ENCODE peak calls at places on chromosomes 6 and 20, in seven cellular contexts. S, L, Q, U, B, O and N are unnamed samples.

GRCh38 chr6:38349795-38350194 is 289.9 kb downstream of the BTBD9 start:
- DNase-seq in B (no peak), O (no peak), S (peak), L (no peak), U (no peak), Q (no peak), N (no peak)

GRCh38 chr6:47076422-47077344 is 34.6 kb upstream of the ADGRF1 start:
- DNase-seq in Q (no peak), O (no peak), S (no peak), U (no peak), L (no peak), B (peak), N (no peak)

GRCh38 chr6:64270083-64270482 is 634.5 kb downstream of the PHF3 start:
- DNase-seq in U (no peak), Q (no peak), S (no peak), L (no peak), B (no peak), O (no peak), N (no peak)

GRCh38 chr6:36539814-36540568 is 7.3 kb downstream of the STK38 start:
- DNase-seq in B (no peak), S (no peak), U (no peak), L (no peak), O (no peak), Q (no peak), N (no peak)

GRCh38 chr20:44648579-44648978 is 2.9 kb downstream of the ADA start:
- DNase-seq in O (no peak), S (no peak), L (no peak), U (no peak), Q (no peak), B (no peak), N (peak)

GRCh38 chr6:30061766-30062458 is 847 bp downstream of the POLR1H start:
- DNase-seq in O (no peak), L (no peak), U (no peak), S (peak), B (no peak), Q (no peak), N (peak)

GRCh38 chr20:63156221-63156671 is 59.7 kb downstream of the YTHDF1 start:
- DNase-seq in L (no peak), S (no peak), O (no peak), U (no peak), B (no peak), Q (peak), N (no peak)

GRCh38 chr6:38034269-38034914 is 214.9 kb downstream of the ZFAND3 start:
- DNase-seq in S (peak), U (no peak), O (no peak), L (no peak), Q (no peak), B (no peak), N (peak)

GRCh38 chr20:42634096-42634495 is 555.6 kb downstream of the PTPRT start:
- DNase-seq in L (no peak), U (no peak), Q (no peak), O (no peak), B (no peak), S (no peak), N (no peak)

GRCh38 chr6:142013875-142014495 is 118.7 kb upstream of the GJE1 start:
- DNase-seq in B (no peak), Q (no peak), S (peak), L (no peak), O (no peak), U (no peak), N (no peak)

GRCh38 chr6:12137480-12137879 is 125.4 kb downstream of the HIVEP1 start:
- DNase-seq in Q (peak), U (peak), O (no peak), B (peak), S (peak), L (peak), N (no peak)

GRCh38 chr6:26312501-26313390 is 52.3 kb upstream of the BTN3A2 start:
- DNase-seq in O (peak), U (peak), Q (peak), S (peak), L (peak), B (peak), N (peak)

GRCh38 chr20:48092596-48093280 is 307.5 kb upstream of the SULF2 start:
- DNase-seq in U (no peak), L (no peak), B (no peak), O (no peak), Q (no peak), S (peak), N (no peak)

GRCh38 chr6:26576407-26576843 is 20.3 kb upstream of the ABT1 start:
- DNase-seq in Q (no peak), B (no peak), L (no peak), O (no peak), S (no peak), U (no peak), N (no peak)

GRCh38 chr6:125154184-125155135 is 887 bp downstream of the TPD52L1 start:
- DNase-seq in U (peak), Q (peak), L (peak), O (no peak), S (peak), B (peak), N (peak)

GRCh38 chr20:1900321-1900791 is 5.1 kb downstream of the SIRPA start:
- DNase-seq in Q (peak), L (peak), B (peak), O (peak), U (peak), S (peak), N (peak)

GRCh38 chr6:72650081-72650745 is 28.3 kb downstream of the KCNQ5 start:
- DNase-seq in O (no peak), Q (no peak), B (no peak), U (no peak), L (no peak), S (peak), N (no peak)

GRCh38 chr20:44348168-44348659 is 7.3 kb upstream of the HNF4A start:
- DNase-seq in O (no peak), Q (no peak), S (no peak), L (no peak), U (no peak), B (no peak), N (no peak)

GRCh38 chr20:19683168-19683567 is 74.9 kb upstream of the RIN2 start:
- DNase-seq in O (no peak), U (no peak), Q (no peak), S (no peak), B (no peak), L (no peak), N (no peak)

GRCh38 chr20:37977786-37978185 is 55.5 kb downstream of the TTI1 start:
- DNase-seq in Q (no peak), B (no peak), U (peak), S (no peak), L (no peak), O (no peak), N (no peak)

GRCh38 chr20:63747622-63748355 is 8.2 kb downstream of the SLC2A4RG start:
- DNase-seq in O (no peak), Q (no peak), S (no peak), U (no peak), B (no peak), L (no peak), N (no peak)

GRCh38 chr6:134853111-134854055 is 96.5 kb downstream of the ALDH8A1 start:
- DNase-seq in S (peak), B (no peak), L (no peak), O (no peak), U (no peak), Q (no peak), N (no peak)

GRCh38 chr20:3563113-3563512 is 92.3 kb downstream of the ATRN start:
- DNase-seq in L (no peak), U (no peak), O (no peak), B (no peak), Q (no peak), S (no peak), N (no peak)

GRCh38 chr20:63235399-63235983 is at the start of gene BIRC7:
- DNase-seq in O (no peak), L (no peak), U (no peak), S (no peak), B (no peak), Q (no peak), N (no peak)

GRCh38 chr6:75850026-75850385 is 101.0 kb downstream of the MYO6 start:
- DNase-seq in S (no peak), L (no peak), Q (no peak), B (no peak), O (no peak), U (no peak), N (no peak)

GRCh38 chr6:14046476-14047068 is 71.0 kb upstream of the CD83 start:
- DNase-seq in U (peak), S (no peak), Q (no peak), L (peak), B (peak), O (no peak), N (peak)

GRCh38 chr6:13334953-13335352 is 6.6 kb upstream of the TBC1D7 start:
- DNase-seq in U (no peak), L (no peak), O (no peak), S (peak), Q (no peak), B (no peak), N (no peak)

GRCh38 chr20:17895641-17896246 is 72.8 kb downstream of the SNX5 start:
- DNase-seq in S (peak), B (no peak), Q (peak), L (no peak), U (peak), O (peak), N (no peak)

GRCh38 chr20:64164123-64164836 is at the start of gene MYT1:
- DNase-seq in Q (peak), B (no peak), U (peak), L (no peak), S (no peak), O (no peak), N (no peak)

GRCh38 chr20:12276011-12276673 is 358.4 kb downstream of the BTBD3 start:
- DNase-seq in B (no peak), U (no peak), O (no peak), S (no peak), L (no peak), Q (no peak), N (peak)

GRCh38 chr6:125392682-125393081 is 90.9 kb upstream of the HDDC2 start:
- DNase-seq in B (no peak), S (no peak), Q (no peak), L (no peak), U (no peak), O (no peak), N (no peak)

GRCh38 chr20:26207237-26207966 is 510.7 kb upstream of the ZNF337 start:
- DNase-seq in U (no peak), L (no peak), O (no peak), B (no peak), Q (no peak), S (no peak), N (no peak)

GRCh38 chr6:106194949-106195919 is 109.1 kb downstream of the PRDM1 start:
- DNase-seq in L (no peak), Q (no peak), B (no peak), O (no peak), S (peak), U (no peak), N (peak)

GRCh38 chr6:16472349-16473069 is 234.1 kb downstream of the GMPR start:
- DNase-seq in L (no peak), O (no peak), U (no peak), Q (no peak), B (no peak), S (peak), N (no peak)

GRCh38 chr6:130147151-130147550 is 75.6 kb downstream of the SAMD3 start:
- DNase-seq in U (no peak), Q (no peak), S (no peak), O (no peak), L (no peak), B (no peak), N (no peak)